ENCODE peak calls at places on chromosomes 16 and 17, in five cellular contexts. One of them, this sample, is unnamed.

GRCh38 chr17:44043326-44043725 is 23.1 kb downstream of the LSM12 start:
- DNase-seq in lung: no peak
- DNase-seq in lower leg skin: no peak
- DNase-seq in activated CD8-positive, alpha-beta T cell treated with anti-CD3 and anti-CD28 coated beads, Interleukin-2, amount 10 ng/mL, durations not matched to agents 7 days and 5 days: no peak
- DNase-seq in HuH-7: no peak
- DNase-seq in this sample: no peak

GRCh38 chr17:48211011-48211410 is 103.4 kb downstream of the SNX11 start:
- DNase-seq in HuH-7: no peak
- DNase-seq in lower leg skin: no peak
- DNase-seq in lung: no peak
- DNase-seq in activated CD8-positive, alpha-beta T cell treated with anti-CD3 and anti-CD28 coated beads, Interleukin-2, amount 10 ng/mL, durations not matched to agents 7 days and 5 days: no peak
- DNase-seq in this sample: no peak

GRCh38 chr17:77526259-77526711 is 385.5 kb downstream of the SEC14L1 start:
- DNase-seq in lung: no peak
- DNase-seq in HuH-7: no peak
- DNase-seq in activated CD8-positive, alpha-beta T cell treated with anti-CD3 and anti-CD28 coated beads, Interleukin-2, amount 10 ng/mL, durations not matched to agents 7 days and 5 days: no peak
- DNase-seq in lower leg skin: no peak
- DNase-seq in this sample: no peak

GRCh38 chr17:49214665-49215360 is 4.3 kb downstream of the ABI3 start:
- DNase-seq in HuH-7: no peak
- DNase-seq in lung: no peak
- DNase-seq in activated CD8-positive, alpha-beta T cell treated with anti-CD3 and anti-CD28 coated beads, Interleukin-2, amount 10 ng/mL, durations not matched to agents 7 days and 5 days: no peak
- DNase-seq in lower leg skin: no peak
- DNase-seq in this sample: no peak

GRCh38 chr17:73695035-73695738 is 50.9 kb upstream of the SDK2 start:
- DNase-seq in HuH-7: no peak
- DNase-seq in lower leg skin: no peak
- DNase-seq in activated CD8-positive, alpha-beta T cell treated with anti-CD3 and anti-CD28 coated beads, Interleukin-2, amount 10 ng/mL, durations not matched to agents 7 days and 5 days: no peak
- DNase-seq in lung: no peak
- DNase-seq in this sample: no peak

GRCh38 chr16:19502395-19503131 is 19.3 kb downstream of the GDE1 start:
- DNase-seq in lung: peak; percentile 76
- DNase-seq in activated CD8-positive, alpha-beta T cell treated with anti-CD3 and anti-CD28 coated beads, Interleukin-2, amount 10 ng/mL, durations not matched to agents 7 days and 5 days: peak; percentile 82
- DNase-seq in lower leg skin: peak; percentile 48
- DNase-seq in HuH-7: peak; percentile 62
- DNase-seq in this sample: peak; percentile 82

GRCh38 chr17:50064253-50064991 is 8.5 kb downstream of the ITGA3 start:
- DNase-seq in lower leg skin: peak; percentile 54
- DNase-seq in lung: peak; percentile 72
- DNase-seq in activated CD8-positive, alpha-beta T cell treated with anti-CD3 and anti-CD28 coated beads, Interleukin-2, amount 10 ng/mL, durations not matched to agents 7 days and 5 days: no peak
- DNase-seq in HuH-7: no peak
- DNase-seq in this sample: no peak

GRCh38 chr16:72960101-72960500 is 87.8 kb downstream of the ZFHX3 start:
- DNase-seq in lung: no peak
- DNase-seq in lower leg skin: no peak
- DNase-seq in HuH-7: no peak
- DNase-seq in activated CD8-positive, alpha-beta T cell treated with anti-CD3 and anti-CD28 coated beads, Interleukin-2, amount 10 ng/mL, durations not matched to agents 7 days and 5 days: no peak
- DNase-seq in this sample: no peak

GRCh38 chr16:7217797-7218196 is 114.8 kb upstream of the RBFOX1 start:
- DNase-seq in HuH-7: no peak
- DNase-seq in lung: no peak
- DNase-seq in activated CD8-positive, alpha-beta T cell treated with anti-CD3 and anti-CD28 coated beads, Interleukin-2, amount 10 ng/mL, durations not matched to agents 7 days and 5 days: no peak
- DNase-seq in lower leg skin: no peak
- DNase-seq in this sample: no peak

GRCh38 chr16:11949527-11949926 is 7.7 kb upstream of the NPIPB2 start:
- DNase-seq in lung: peak; percentile 54
- DNase-seq in lower leg skin: peak; percentile 21
- DNase-seq in HuH-7: peak; percentile 65
- DNase-seq in activated CD8-positive, alpha-beta T cell treated with anti-CD3 and anti-CD28 coated beads, Interleukin-2, amount 10 ng/mL, durations not matched to agents 7 days and 5 days: peak; percentile 34
- DNase-seq in this sample: no peak

GRCh38 chr17:64546716-64547115 is 39.9 kb downstream of the CEP95 start:
- DNase-seq in HuH-7: no peak
- DNase-seq in activated CD8-positive, alpha-beta T cell treated with anti-CD3 and anti-CD28 coated beads, Interleukin-2, amount 10 ng/mL, durations not matched to agents 7 days and 5 days: no peak
- DNase-seq in lower leg skin: no peak
- DNase-seq in lung: no peak
- DNase-seq in this sample: no peak

GRCh38 chr17:79083191-79083971 is 8.8 kb downstream of the ENGASE start:
- DNase-seq in activated CD8-positive, alpha-beta T cell treated with anti-CD3 and anti-CD28 coated beads, Interleukin-2, amount 10 ng/mL, durations not matched to agents 7 days and 5 days: no peak
- DNase-seq in lower leg skin: no peak
- DNase-seq in lung: no peak
- DNase-seq in HuH-7: no peak
- DNase-seq in this sample: no peak

GRCh38 chr17:44901323-44901965 is 2.2 kb upstream of the EFTUD2 start:
- DNase-seq in lung: no peak
- DNase-seq in lower leg skin: no peak
- DNase-seq in HuH-7: no peak
- DNase-seq in activated CD8-positive, alpha-beta T cell treated with anti-CD3 and anti-CD28 coated beads, Interleukin-2, amount 10 ng/mL, durations not matched to agents 7 days and 5 days: no peak
- DNase-seq in this sample: no peak

GRCh38 chr16:85171809-85172464 is 59.7 kb upstream of the CIBAR2 start:
- DNase-seq in lung: no peak
- DNase-seq in lower leg skin: no peak
- DNase-seq in HuH-7: no peak
- DNase-seq in activated CD8-positive, alpha-beta T cell treated with anti-CD3 and anti-CD28 coated beads, Interleukin-2, amount 10 ng/mL, durations not matched to agents 7 days and 5 days: no peak
- DNase-seq in this sample: no peak

GRCh38 chr17:31202968-31203367 is 94.1 kb downstream of the OMG start:
- DNase-seq in activated CD8-positive, alpha-beta T cell treated with anti-CD3 and anti-CD28 coated beads, Interleukin-2, amount 10 ng/mL, durations not matched to agents 7 days and 5 days: no peak
- DNase-seq in lung: peak; percentile 55
- DNase-seq in lower leg skin: no peak
- DNase-seq in HuH-7: no peak
- DNase-seq in this sample: no peak

This sample was measured in left colon.